ENCODE peak calls at places on chromosomes 11 and 22, in six cellular contexts. One of them, this sample, is unnamed.

GRCh38 chr11:80379620-80380278 is 938.9 kb upstream of the TENM4 start:
- DNase-seq in lower lobe of right lung: no peak
- DNase-seq in brain microvascular endothelial cell: no peak
- DNase-seq in cardiac muscle cell: no peak
- DNase-seq in sigmoid colon: no peak
- DNase-seq in dorsolateral prefrontal cortex: no peak
- DNase-seq in this sample: no peak

GRCh38 chr11:86234831-86235461 is 9.6 kb upstream of the EED start:
- DNase-seq in cardiac muscle cell: no peak
- DNase-seq in brain microvascular endothelial cell: no peak
- DNase-seq in sigmoid colon: no peak
- DNase-seq in lower lobe of right lung: no peak
- DNase-seq in dorsolateral prefrontal cortex: no peak
- DNase-seq in this sample: no peak

GRCh38 chr11:102345923-102346322 is 1.1 kb upstream of the BIRC2 start:
- DNase-seq in cardiac muscle cell: peak
- DNase-seq in brain microvascular endothelial cell: peak
- DNase-seq in lower lobe of right lung: no peak
- DNase-seq in dorsolateral prefrontal cortex: no peak
- DNase-seq in sigmoid colon: no peak
- DNase-seq in this sample: peak

GRCh38 chr22:32674925-32675825 is 126.3 kb upstream of the TIMP3 start:
- DNase-seq in cardiac muscle cell: peak
- DNase-seq in lower lobe of right lung: no peak
- DNase-seq in dorsolateral prefrontal cortex: no peak
- DNase-seq in sigmoid colon: no peak
- DNase-seq in brain microvascular endothelial cell: no peak
- DNase-seq in this sample: no peak

GRCh38 chr11:43830928-43831440 is 49.6 kb upstream of the ALKBH3 start:
- DNase-seq in dorsolateral prefrontal cortex: peak
- DNase-seq in cardiac muscle cell: peak
- DNase-seq in brain microvascular endothelial cell: peak
- DNase-seq in sigmoid colon: no peak
- DNase-seq in lower lobe of right lung: no peak
- DNase-seq in this sample: peak

GRCh38 chr22:48173061-48173849 is 1410.8 kb downstream of the TBC1D22A start:
- DNase-seq in dorsolateral prefrontal cortex: no peak
- DNase-seq in cardiac muscle cell: no peak
- DNase-seq in lower lobe of right lung: no peak
- DNase-seq in brain microvascular endothelial cell: no peak
- DNase-seq in sigmoid colon: no peak
- DNase-seq in this sample: no peak

GRCh38 chr11:4388221-4388620 is 5.3 kb downstream of the TRIM21 start:
- DNase-seq in brain microvascular endothelial cell: no peak
- DNase-seq in dorsolateral prefrontal cortex: no peak
- DNase-seq in cardiac muscle cell: no peak
- DNase-seq in sigmoid colon: no peak
- DNase-seq in lower lobe of right lung: no peak
- DNase-seq in this sample: no peak

GRCh38 chr11:46239801-46240061 is 37.7 kb upstream of the CREB3L1 start:
- DNase-seq in brain microvascular endothelial cell: no peak
- DNase-seq in sigmoid colon: no peak
- DNase-seq in dorsolateral prefrontal cortex: no peak
- DNase-seq in lower lobe of right lung: no peak
- DNase-seq in cardiac muscle cell: peak
- DNase-seq in this sample: no peak

GRCh38 chr22:27805841-27806240 is 4.3 kb upstream of the MN1 start:
- DNase-seq in brain microvascular endothelial cell: no peak
- DNase-seq in cardiac muscle cell: no peak
- DNase-seq in sigmoid colon: no peak
- DNase-seq in lower lobe of right lung: no peak
- DNase-seq in dorsolateral prefrontal cortex: no peak
- DNase-seq in this sample: no peak

GRCh38 chr22:50199836-50200332 is 927 bp upstream of the SELENOO start:
- DNase-seq in cardiac muscle cell: no peak
- DNase-seq in brain microvascular endothelial cell: no peak
- DNase-seq in dorsolateral prefrontal cortex: no peak
- DNase-seq in sigmoid colon: no peak
- DNase-seq in lower lobe of right lung: no peak
- DNase-seq in this sample: no peak

GRCh38 chr11:10305964-10306918 is 1.4 kb downstream of the ADM start:
- DNase-seq in brain microvascular endothelial cell: no peak
- DNase-seq in dorsolateral prefrontal cortex: no peak
- DNase-seq in lower lobe of right lung: peak
- DNase-seq in sigmoid colon: no peak
- DNase-seq in cardiac muscle cell: peak
- DNase-seq in this sample: peak

GRCh38 chr11:95229199-95230053 is 1.6 kb downstream of the SESN3 start:
- DNase-seq in brain microvascular endothelial cell: no peak
- DNase-seq in lower lobe of right lung: no peak
- DNase-seq in cardiac muscle cell: peak
- DNase-seq in dorsolateral prefrontal cortex: no peak
- DNase-seq in sigmoid colon: peak
- DNase-seq in this sample: no peak

GRCh38 chr22:27632451-27633295 is 168.9 kb downstream of the MN1 start:
- DNase-seq in sigmoid colon: no peak
- DNase-seq in lower lobe of right lung: no peak
- DNase-seq in cardiac muscle cell: no peak
- DNase-seq in dorsolateral prefrontal cortex: no peak
- DNase-seq in brain microvascular endothelial cell: no peak
- DNase-seq in this sample: no peak

GRCh38 chr11:44005076-44005800 is 42.5 kb upstream of the ACCSL start:
- DNase-seq in brain microvascular endothelial cell: no peak
- DNase-seq in sigmoid colon: peak
- DNase-seq in lower lobe of right lung: no peak
- DNase-seq in cardiac muscle cell: no peak
- DNase-seq in dorsolateral prefrontal cortex: no peak
- DNase-seq in this sample: no peak

GRCh38 chr11:60840711-60841430 is 1.0 kb upstream of the CCDC86 start:
- DNase-seq in brain microvascular endothelial cell: peak
- DNase-seq in sigmoid colon: peak
- DNase-seq in dorsolateral prefrontal cortex: no peak
- DNase-seq in cardiac muscle cell: peak
- DNase-seq in lower lobe of right lung: no peak
- DNase-seq in this sample: no peak

GRCh38 chr11:15603208-15603607 is 488.5 kb downstream of the INSC start:
- DNase-seq in dorsolateral prefrontal cortex: no peak
- DNase-seq in sigmoid colon: peak
- DNase-seq in brain microvascular endothelial cell: no peak
- DNase-seq in lower lobe of right lung: no peak
- DNase-seq in cardiac muscle cell: no peak
- DNase-seq in this sample: no peak

GRCh38 chr11:48116843-48117242 is 99.8 kb upstream of the OR4B1 start:
- DNase-seq in cardiac muscle cell: peak
- DNase-seq in lower lobe of right lung: no peak
- DNase-seq in sigmoid colon: no peak
- DNase-seq in dorsolateral prefrontal cortex: no peak
- DNase-seq in brain microvascular endothelial cell: no peak
- DNase-seq in this sample: no peak

GRCh38 chr11:110432713-110433392 is 3.1 kb downstream of the FDX1 start:
- DNase-seq in sigmoid colon: no peak
- DNase-seq in cardiac muscle cell: peak
- DNase-seq in dorsolateral prefrontal cortex: no peak
- DNase-seq in lower lobe of right lung: no peak
- DNase-seq in brain microvascular endothelial cell: no peak
- DNase-seq in this sample: no peak

GRCh38 chr11:10413268-10413667 is 41.8 kb upstream of the AMPD3 start:
- DNase-seq in cardiac muscle cell: peak
- DNase-seq in brain microvascular endothelial cell: peak
- DNase-seq in dorsolateral prefrontal cortex: peak
- DNase-seq in sigmoid colon: no peak
- DNase-seq in lower lobe of right lung: no peak
- DNase-seq in this sample: no peak

GRCh38 chr11:96543177-96543576 is 153.4 kb downstream of the JRKL start:
- DNase-seq in cardiac muscle cell: no peak
- DNase-seq in lower lobe of right lung: no peak
- DNase-seq in sigmoid colon: no peak
- DNase-seq in brain microvascular endothelial cell: no peak
- DNase-seq in dorsolateral prefrontal cortex: no peak
- DNase-seq in this sample: no peak

GRCh38 chr11:111878385-111878765 is 590 bp downstream of the FDXACB1 start:
- DNase-seq in dorsolateral prefrontal cortex: no peak
- DNase-seq in sigmoid colon: no peak
- DNase-seq in brain microvascular endothelial cell: no peak
- DNase-seq in lower lobe of right lung: no peak
- DNase-seq in cardiac muscle cell: peak
- DNase-seq in this sample: no peak

GRCh38 chr11:119471329-119471728 is 48.4 kb upstream of the THY1 start:
- DNase-seq in lower lobe of right lung: no peak
- DNase-seq in dorsolateral prefrontal cortex: no peak
- DNase-seq in cardiac muscle cell: no peak
- DNase-seq in brain microvascular endothelial cell: no peak
- DNase-seq in sigmoid colon: no peak
- DNase-seq in this sample: no peak

GRCh38 chr11:120442031-120442430 is 69.5 kb upstream of the GRIK4 start:
- DNase-seq in cardiac muscle cell: no peak
- DNase-seq in lower lobe of right lung: no peak
- DNase-seq in sigmoid colon: no peak
- DNase-seq in brain microvascular endothelial cell: no peak
- DNase-seq in dorsolateral prefrontal cortex: no peak
- DNase-seq in this sample: no peak

DNA sequence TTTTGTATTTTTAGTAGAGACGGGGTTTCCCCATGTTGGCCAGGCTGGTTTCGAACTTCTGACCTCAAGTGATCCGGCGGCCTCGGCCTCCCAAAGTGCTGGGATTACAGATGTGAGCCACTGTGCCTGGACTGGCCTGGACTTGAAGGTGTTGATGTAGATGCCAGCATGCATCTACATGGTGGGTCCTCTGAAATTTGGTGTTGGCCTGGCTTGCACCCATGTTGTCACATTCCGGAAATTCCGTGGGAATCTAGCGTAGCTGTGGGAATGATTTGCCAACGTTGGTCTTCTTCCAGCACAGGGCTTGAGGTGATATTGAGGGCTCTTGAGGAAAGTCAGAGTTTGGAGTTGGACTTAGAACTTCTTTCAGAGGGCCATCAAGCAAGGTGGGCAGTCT is 6.5 kb downstream of the PACS1 start:
- DNase-seq in brain microvascular endothelial cell: no peak
- DNase-seq in dorsolateral prefrontal cortex: no peak
- DNase-seq in cardiac muscle cell: peak
- DNase-seq in sigmoid colon: no peak
- DNase-seq in lower lobe of right lung: no peak
- DNase-seq in this sample: no peak
- TF ChIP-seq CTCF in brain microvascular endothelial cell: no peak
- TF ChIP-seq CTCF in dorsolateral prefrontal cortex: no peak
- TF ChIP-seq CTCF in cardiac muscle cell: no peak
- TF ChIP-seq CTCF in sigmoid colon: no peak
- TF ChIP-seq CTCF in lower lobe of right lung: no peak
- TF ChIP-seq CTCF in this sample: no peak

GRCh38 chr22:41943661-41944209 is 3.2 kb downstream of the CENPM start:
- DNase-seq in dorsolateral prefrontal cortex: no peak
- DNase-seq in sigmoid colon: no peak
- DNase-seq in brain microvascular endothelial cell: peak
- DNase-seq in cardiac muscle cell: no peak
- DNase-seq in lower lobe of right lung: no peak
- DNase-seq in this sample: no peak

GRCh38 chr22:41949297-41949965 is 2.5 kb upstream of the CENPM start:
- DNase-seq in cardiac muscle cell: no peak
- DNase-seq in lower lobe of right lung: no peak
- DNase-seq in dorsolateral prefrontal cortex: no peak
- DNase-seq in brain microvascular endothelial cell: no peak
- DNase-seq in sigmoid colon: no peak
- DNase-seq in this sample: no peak

GRCh38 chr22:41947181-41948080 is 479 bp upstream of the CENPM start:
- DNase-seq in sigmoid colon: no peak
- DNase-seq in cardiac muscle cell: no peak
- DNase-seq in dorsolateral prefrontal cortex: no peak
- DNase-seq in brain microvascular endothelial cell: no peak
- DNase-seq in lower lobe of right lung: no peak
- DNase-seq in this sample: no peak

GRCh38 chr22:41948142-41948541 is 1.2 kb upstream of the CENPM start:
- DNase-seq in cardiac muscle cell: no peak
- DNase-seq in lower lobe of right lung: no peak
- DNase-seq in sigmoid colon: no peak
- DNase-seq in dorsolateral prefrontal cortex: no peak
- DNase-seq in brain microvascular endothelial cell: no peak
- DNase-seq in this sample: no peak

GRCh38 chr22:41946360-41947180 is at the start of gene CENPM:
- DNase-seq in lower lobe of right lung: peak
- DNase-seq in sigmoid colon: peak
- DNase-seq in dorsolateral prefrontal cortex: peak
- DNase-seq in brain microvascular endothelial cell: peak
- DNase-seq in cardiac muscle cell: peak
- DNase-seq in this sample: peak
- TF ChIP-seq CTCF in lower lobe of right lung: peak
- TF ChIP-seq CTCF in sigmoid colon: no peak
- TF ChIP-seq CTCF in dorsolateral prefrontal cortex: peak
- TF ChIP-seq CTCF in brain microvascular endothelial cell: peak
- TF ChIP-seq CTCF in cardiac muscle cell: peak
- TF ChIP-seq CTCF in this sample: no peak

GRCh38 chr11:8033312-8033715 is 46.2 kb downstream of the EIF3F start:
- DNase-seq in brain microvascular endothelial cell: peak
- DNase-seq in dorsolateral prefrontal cortex: peak
- DNase-seq in sigmoid colon: peak
- DNase-seq in cardiac muscle cell: peak
- DNase-seq in lower lobe of right lung: peak
- DNase-seq in this sample: peak
- TF ChIP-seq CTCF in brain microvascular endothelial cell: peak
- TF ChIP-seq CTCF in dorsolateral prefrontal cortex: peak
- TF ChIP-seq CTCF in sigmoid colon: peak
- TF ChIP-seq CTCF in cardiac muscle cell: peak
- TF ChIP-seq CTCF in lower lobe of right lung: peak
- TF ChIP-seq CTCF in this sample: peak

GRCh38 chr11:17238377-17238776 is 30.6 kb upstream of the PIK3C2A start:
- DNase-seq in brain microvascular endothelial cell: no peak
- DNase-seq in cardiac muscle cell: no peak
- DNase-seq in lower lobe of right lung: no peak
- DNase-seq in sigmoid colon: no peak
- DNase-seq in dorsolateral prefrontal cortex: no peak
- DNase-seq in this sample: no peak
- TF ChIP-seq CTCF in brain microvascular endothelial cell: no peak
- TF ChIP-seq CTCF in cardiac muscle cell: no peak
- TF ChIP-seq CTCF in lower lobe of right lung: no peak
- TF ChIP-seq CTCF in sigmoid colon: no peak
- TF ChIP-seq CTCF in dorsolateral prefrontal cortex: no peak
- TF ChIP-seq CTCF in this sample: no peak